ENCODE peak calls at places on chromosomes 3 and 15, in seven cellular contexts. One of them, this sample, is unnamed.

GRCh38 chr15:31555022-31555421 is 228.4 kb downstream of the KLF13 start:
- DNase-seq in M059J: no peak
- DNase-seq in GM10248: no peak
- DNase-seq in ovary: no peak
- DNase-seq in ascending aorta: no peak
- DNase-seq in NCI-H69: no peak
- DNase-seq in AG04449: no peak
- DNase-seq in this sample: no peak

GRCh38 chr15:66995257-66995656 is 70.1 kb upstream of the SMAD3 start:
- DNase-seq in GM10248: no peak
- DNase-seq in AG04449: no peak
- DNase-seq in ovary: no peak
- DNase-seq in NCI-H69: no peak
- DNase-seq in M059J: peak; percentile 64
- DNase-seq in ascending aorta: no peak
- DNase-seq in this sample: no peak

GRCh38 chr3:56835626-56836025 is 33.9 kb upstream of the ARHGEF3 start:
- DNase-seq in ascending aorta: no peak
- DNase-seq in M059J: peak; percentile 57
- DNase-seq in ovary: no peak
- DNase-seq in GM10248: no peak
- DNase-seq in AG04449: no peak
- DNase-seq in NCI-H69: no peak
- DNase-seq in this sample: no peak

GRCh38 chr3:125048282-125048681 is 7.5 kb downstream of the HEG1 start:
- DNase-seq in AG04449: no peak
- DNase-seq in ascending aorta: no peak
- DNase-seq in ovary: no peak
- DNase-seq in NCI-H69: no peak
- DNase-seq in M059J: no peak
- DNase-seq in GM10248: no peak
- DNase-seq in this sample: no peak

GRCh38 chr3:147387550-147388394 is 18.6 kb downstream of the ZIC4 start:
- DNase-seq in ovary: no peak
- DNase-seq in M059J: no peak
- DNase-seq in NCI-H69: no peak
- DNase-seq in GM10248: no peak
- DNase-seq in AG04449: no peak
- DNase-seq in ascending aorta: no peak
- DNase-seq in this sample: peak; percentile 25

GRCh38 chr3:61574854-61575253 is 13.5 kb downstream of the PTPRG start:
- DNase-seq in GM10248: no peak
- DNase-seq in ascending aorta: peak; percentile 74
- DNase-seq in ovary: no peak
- DNase-seq in AG04449: peak; percentile 88
- DNase-seq in M059J: peak; percentile 99
- DNase-seq in NCI-H69: no peak
- DNase-seq in this sample: no peak

GRCh38 chr15:84598993-84599392 is 1.8 kb upstream of the ZSCAN2 start:
- DNase-seq in GM10248: no peak
- DNase-seq in AG04449: no peak
- DNase-seq in NCI-H69: peak; percentile 45
- DNase-seq in ascending aorta: no peak
- DNase-seq in ovary: peak; percentile 37
- DNase-seq in M059J: peak; percentile 53
- DNase-seq in this sample: peak; percentile 68

GRCh38 chr3:25257026-25257425 is 171.0 kb upstream of the RARB start:
- DNase-seq in ascending aorta: no peak
- DNase-seq in M059J: peak; percentile 73
- DNase-seq in ovary: no peak
- DNase-seq in GM10248: no peak
- DNase-seq in AG04449: peak; percentile 65
- DNase-seq in NCI-H69: no peak
- DNase-seq in this sample: no peak

GRCh38 chr15:33296856-33297255 is 13.9 kb upstream of the RYR3 start:
- DNase-seq in ascending aorta: no peak
- DNase-seq in ovary: no peak
- DNase-seq in GM10248: no peak
- DNase-seq in AG04449: no peak
- DNase-seq in M059J: no peak
- DNase-seq in NCI-H69: no peak
- DNase-seq in this sample: no peak

GRCh38 chr3:184459355-184459754 is 79.5 kb downstream of the CHRD start:
- DNase-seq in M059J: peak; percentile 94
- DNase-seq in NCI-H69: no peak
- DNase-seq in GM10248: no peak
- DNase-seq in ascending aorta: no peak
- DNase-seq in ovary: no peak
- DNase-seq in AG04449: peak; percentile 68
- DNase-seq in this sample: peak; percentile 12

GRCh38 chr3:39290255-39290654 is 10.4 kb upstream of the CX3CR1 start:
- DNase-seq in ascending aorta: no peak
- DNase-seq in M059J: no peak
- DNase-seq in NCI-H69: no peak
- DNase-seq in GM10248: no peak
- DNase-seq in ovary: no peak
- DNase-seq in AG04449: no peak
- DNase-seq in this sample: peak; percentile 36

GRCh38 chr15:68619303-68619698 is 40.5 kb downstream of the CORO2B start:
- DNase-seq in ovary: no peak
- DNase-seq in GM10248: no peak
- DNase-seq in AG04449: no peak
- DNase-seq in ascending aorta: no peak
- DNase-seq in NCI-H69: peak; percentile 87
- DNase-seq in M059J: no peak
- DNase-seq in this sample: peak; percentile 8

GRCh38 chr3:62559831-62560445 is 186.6 kb upstream of the FEZF2 start:
- DNase-seq in ascending aorta: no peak
- DNase-seq in ovary: no peak
- DNase-seq in NCI-H69: peak; percentile 3
- DNase-seq in GM10248: no peak
- DNase-seq in M059J: no peak
- DNase-seq in AG04449: no peak
- DNase-seq in this sample: peak; percentile 23

GRCh38 chr3:187994221-187995085 is 159.5 kb upstream of the LPP start:
- DNase-seq in M059J: peak; percentile 90
- DNase-seq in AG04449: peak; percentile 58
- DNase-seq in ascending aorta: no peak
- DNase-seq in ovary: no peak
- DNase-seq in NCI-H69: no peak
- DNase-seq in GM10248: no peak
- DNase-seq in this sample: no peak

GRCh38 chr3:157856078-157856939 is 249.9 kb downstream of the SHOX2 start:
- DNase-seq in GM10248: no peak
- DNase-seq in AG04449: no peak
- DNase-seq in ascending aorta: no peak
- DNase-seq in ovary: no peak
- DNase-seq in NCI-H69: peak; percentile 93
- DNase-seq in M059J: peak; percentile 86
- DNase-seq in this sample: peak; percentile 62

GRCh38 chr15:92809880-92810361 is 90.2 kb upstream of the CHD2 start:
- DNase-seq in AG04449: no peak
- DNase-seq in ascending aorta: peak; percentile 71
- DNase-seq in GM10248: peak; percentile 51
- DNase-seq in ovary: peak; percentile 51
- DNase-seq in NCI-H69: peak; percentile 61
- DNase-seq in M059J: peak; percentile 72
- DNase-seq in this sample: peak; percentile 66

GRCh38 chr15:37789392-37789776 is 145.1 kb upstream of the TMCO5A start:
- DNase-seq in M059J: no peak
- DNase-seq in ascending aorta: no peak
- DNase-seq in AG04449: no peak
- DNase-seq in NCI-H69: peak; percentile 34
- DNase-seq in GM10248: no peak
- DNase-seq in ovary: no peak
- DNase-seq in this sample: no peak

GRCh38 chr3:52685285-52685704 is 418 bp downstream of the PBRM1 start:
- DNase-seq in AG04449: no peak
- DNase-seq in NCI-H69: peak; percentile 90
- DNase-seq in ascending aorta: peak; percentile 84
- DNase-seq in GM10248: peak; percentile 94
- DNase-seq in M059J: peak; percentile 68
- DNase-seq in ovary: no peak
- DNase-seq in this sample: peak; percentile 84

GRCh38 chr15:67185051-67185450 is 69.4 kb downstream of the AAGAB start:
- DNase-seq in ascending aorta: peak; percentile 57
- DNase-seq in NCI-H69: no peak
- DNase-seq in M059J: no peak
- DNase-seq in ovary: no peak
- DNase-seq in GM10248: no peak
- DNase-seq in AG04449: no peak
- DNase-seq in this sample: no peak

GRCh38 chr3:21020681-21021080 is 730.3 kb downstream of the ZNF385D start:
- DNase-seq in M059J: no peak
- DNase-seq in ovary: no peak
- DNase-seq in NCI-H69: peak; percentile 6
- DNase-seq in GM10248: no peak
- DNase-seq in AG04449: no peak
- DNase-seq in ascending aorta: no peak
- DNase-seq in this sample: no peak

GRCh38 chr3:162437480-162437879 is 940.9 kb downstream of the OTOL1 start:
- DNase-seq in ovary: no peak
- DNase-seq in NCI-H69: no peak
- DNase-seq in M059J: peak; percentile 88
- DNase-seq in ascending aorta: no peak
- DNase-seq in AG04449: no peak
- DNase-seq in GM10248: no peak
- DNase-seq in this sample: no peak

GRCh38 chr3:65005481-65005880 is 317.7 kb upstream of the ADAMTS9 start:
- DNase-seq in NCI-H69: no peak
- DNase-seq in GM10248: no peak
- DNase-seq in ovary: no peak
- DNase-seq in ascending aorta: no peak
- DNase-seq in M059J: peak; percentile 30
- DNase-seq in AG04449: no peak
- DNase-seq in this sample: no peak

GRCh38 chr3:138849541-138849940 is 14.8 kb upstream of the PIK3CB start:
- DNase-seq in M059J: no peak
- DNase-seq in ovary: no peak
- DNase-seq in NCI-H69: no peak
- DNase-seq in AG04449: no peak
- DNase-seq in GM10248: no peak
- DNase-seq in ascending aorta: no peak
- DNase-seq in this sample: no peak

GRCh38 chr3:50245251-50245745 is 9.3 kb downstream of the GNAI2 start:
- DNase-seq in ovary: no peak
- DNase-seq in ascending aorta: no peak
- DNase-seq in AG04449: no peak
- DNase-seq in M059J: peak; percentile 59
- DNase-seq in NCI-H69: no peak
- DNase-seq in GM10248: no peak
- DNase-seq in this sample: peak; percentile 25

GRCh38 chr3:179227349-179227748 is 23.6 kb downstream of the KCNMB3 start:
- DNase-seq in AG04449: no peak
- DNase-seq in M059J: peak; percentile 51
- DNase-seq in NCI-H69: no peak
- DNase-seq in GM10248: no peak
- DNase-seq in ascending aorta: no peak
- DNase-seq in ovary: no peak
- DNase-seq in this sample: peak; percentile 59

GRCh38 chr3:196414469-196414868 is 17.8 kb downstream of the UBXN7 start:
- DNase-seq in GM10248: peak; percentile 37
- DNase-seq in NCI-H69: no peak
- DNase-seq in ovary: no peak
- DNase-seq in ascending aorta: no peak
- DNase-seq in AG04449: no peak
- DNase-seq in M059J: no peak
- DNase-seq in this sample: no peak

GRCh38 chr15:89442671-89443307 is 53.6 kb downstream of the RHCG start:
- DNase-seq in M059J: peak; percentile 47
- DNase-seq in GM10248: peak; percentile 82
- DNase-seq in NCI-H69: peak; percentile 89
- DNase-seq in AG04449: no peak
- DNase-seq in ovary: no peak
- DNase-seq in ascending aorta: no peak
- DNase-seq in this sample: peak; percentile 69

GRCh38 chr3:74301058-74301457 is 313.4 kb downstream of the CNTN3 start:
- DNase-seq in ovary: no peak
- DNase-seq in NCI-H69: peak; percentile 91
- DNase-seq in M059J: no peak
- DNase-seq in ascending aorta: no peak
- DNase-seq in GM10248: no peak
- DNase-seq in AG04449: no peak
- DNase-seq in this sample: no peak

GRCh38 chr15:67066041-67067021 is 929 bp downstream of the SMAD3 start:
- DNase-seq in M059J: no peak
- DNase-seq in NCI-H69: peak; percentile 69
- DNase-seq in ovary: peak; percentile 62
- DNase-seq in ascending aorta: no peak
- DNase-seq in AG04449: no peak
- DNase-seq in GM10248: no peak
- DNase-seq in this sample: peak; percentile 61

GRCh38 chr3:62172199-62172598 is 201.2 kb downstream of the FEZF2 start:
- DNase-seq in M059J: no peak
- DNase-seq in AG04449: no peak
- DNase-seq in NCI-H69: no peak
- DNase-seq in ovary: no peak
- DNase-seq in ascending aorta: no peak
- DNase-seq in GM10248: no peak
- DNase-seq in this sample: no peak

GRCh38 chr15:60118564-60119080 is 114.5 kb downstream of the FOXB1 start:
- DNase-seq in GM10248: no peak
- DNase-seq in ascending aorta: no peak
- DNase-seq in NCI-H69: peak; percentile 76
- DNase-seq in ovary: no peak
- DNase-seq in AG04449: no peak
- DNase-seq in M059J: no peak
- DNase-seq in this sample: no peak

GRCh38 chr3:18425641-18426403 is 683 bp upstream of the SATB1 start:
- DNase-seq in NCI-H69: peak; percentile 95
- DNase-seq in ovary: no peak
- DNase-seq in ascending aorta: no peak
- DNase-seq in M059J: peak; percentile 6
- DNase-seq in GM10248: peak; percentile 13
- DNase-seq in AG04449: no peak
- DNase-seq in this sample: peak; percentile 71